ENCODE peak calls at places on chromosomes 2 and 18, in nine cellular contexts. V is K562, L is GM23248, X is PC-9, C is GM23338, Q is fibroblast of lung, H is IMR-90, J is SK-N-SH, Y is OCI-LY7. A is an unnamed sample. For H4K20me1, the result is how much of the 10 kb centered on the place peaks cover.

GRCh38 chr2:43073373-43073772 is 153.0 kb downstream of the ZFP36L2 start:
- DNase-seq in V (peak), L (peak), X (peak), C (no peak), Q (peak), H (peak), J (no peak), Y (no peak), A (peak)

GRCh38 chr2:30226144-30227032 is 4.9 kb upstream of the LBH start:
- DNase-seq in V (no peak), L (peak), X (no peak), C (no peak), Q (peak), H (peak), J (no peak), Y (no peak), A (no peak)

GRCh38 chr18:55783921-55784320 is 195.9 kb upstream of the TCF4 start:
- DNase-seq in V (no peak), L (no peak), X (no peak), C (no peak), Q (no peak), H (no peak), J (no peak), Y (no peak), A (no peak)

GRCh38 chr2:24231461-24231881 is 56.6 kb downstream of the FAM228A start:
- DNase-seq in V (no peak), L (peak), X (no peak), C (no peak), Q (peak), H (peak), J (no peak), Y (no peak), A (no peak)

GRCh38 chr2:29072971-29073725 is 1.2 kb downstream of the PCARE start:
- DNase-seq in V (no peak), L (no peak), X (peak), C (no peak), Q (no peak), H (no peak), J (no peak), Y (no peak), A (no peak)

GRCh38 chr2:75532488-75532887 is 28.3 kb downstream of the EVA1A start:
- DNase-seq in V (no peak), L (no peak), X (no peak), C (no peak), Q (no peak), H (no peak), J (no peak), Y (no peak), A (no peak)

GRCh38 chr18:24103622-24104021 is 35.2 kb upstream of the CABYR start:
- DNase-seq in V (no peak), L (no peak), X (no peak), C (no peak), Q (peak), H (peak), J (peak), Y (no peak), A (no peak)

GRCh38 chr2:45345331-45346305 is 265.4 kb downstream of the SRBD1 start:
- DNase-seq in V (no peak), L (no peak), X (no peak), C (peak), Q (no peak), H (no peak), J (peak), Y (no peak), A (no peak)

GRCh38 chr2:209600257-209601180 is 171.1 kb upstream of the UNC80 start:
- DNase-seq in V (no peak), L (no peak), X (no peak), C (peak), Q (no peak), H (no peak), J (peak), Y (no peak), A (no peak)

GRCh38 chr2:98441706-98442450 is 2.8 kb upstream of the INPP4A start:
- DNase-seq in V (no peak), L (no peak), X (no peak), C (no peak), Q (no peak), H (no peak), J (no peak), Y (no peak), A (no peak)

DNA sequence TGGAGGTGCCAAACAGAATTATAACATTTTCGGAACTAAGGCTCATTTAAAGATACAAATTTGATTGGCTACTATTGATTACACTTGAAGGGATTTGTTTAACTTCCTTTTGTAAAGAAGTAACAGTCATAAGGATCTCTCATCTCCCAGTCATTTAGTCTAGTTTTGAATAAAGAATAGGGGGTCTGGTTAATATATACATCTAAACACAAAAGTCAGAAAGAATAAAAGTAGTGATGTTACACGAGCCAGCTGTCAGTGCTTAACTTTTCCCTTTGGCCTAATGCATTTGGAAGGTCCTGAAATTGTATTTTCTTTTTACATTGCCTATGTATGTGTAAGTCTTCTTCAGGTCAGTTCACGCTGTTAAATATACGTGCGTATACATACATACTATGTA is 8.1 kb downstream of the SEPTIN2 start:
- DNase-seq in V (no peak), L (no peak), X (no peak), C (no peak), Q (no peak), H (no peak), J (no peak), Y (no peak), A (no peak)
- H4K20me1 ChIP-seq in V (under half), L (under half), X (half or more), C (half or more), Q (under half), H (half or more), J (half or more), Y (under half), A (under half)

GRCh38 chr2:65267008-65267407 is 39.4 kb downstream of the ACTR2 start:
- DNase-seq in V (no peak), L (no peak), X (no peak), C (no peak), Q (no peak), H (no peak), J (no peak), Y (no peak), A (no peak)
- H4K20me1 ChIP-seq in V (under half), L (under half), X (under half), C (under half), Q (under half), H (under half), J (under half), Y (under half), A (under half)

DNA sequence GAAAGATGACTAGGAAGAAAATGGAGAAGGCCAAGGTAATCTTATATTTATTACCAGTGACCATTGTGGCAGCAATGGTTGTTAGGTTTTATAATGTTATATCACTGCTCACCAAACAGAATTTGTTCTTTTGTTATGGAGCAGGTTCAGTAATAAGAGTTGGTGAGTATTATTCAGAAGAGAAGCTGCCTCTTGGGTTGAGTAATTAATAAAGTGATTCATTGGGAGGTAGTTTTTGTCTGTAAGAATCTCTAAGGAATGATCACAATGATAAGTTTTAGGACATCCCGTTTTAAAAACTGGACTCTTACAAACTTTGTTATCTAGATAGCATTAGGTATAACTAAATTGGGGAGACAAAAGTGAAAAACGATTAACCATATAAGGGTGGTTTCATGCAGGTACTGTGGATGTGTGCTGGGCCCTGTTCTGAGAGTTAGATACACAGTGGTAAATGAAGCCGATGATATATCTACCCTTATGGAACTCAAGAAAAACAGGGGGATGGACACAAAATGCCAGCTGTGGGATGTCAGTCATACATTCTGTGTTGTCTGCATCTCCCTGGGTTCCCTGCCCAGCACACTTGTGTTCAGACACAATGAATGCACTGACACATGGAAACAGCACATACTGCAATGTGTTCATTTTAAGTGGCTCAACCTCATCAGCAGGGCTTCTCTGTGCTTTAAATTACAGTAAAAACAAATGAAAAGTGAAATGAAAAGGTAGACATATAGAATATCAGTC is 7.5 kb downstream of the MAP4K4 start:
- DNase-seq in V (no peak), L (peak), X (no peak), C (no peak), Q (peak), H (peak), J (no peak), Y (no peak), A (no peak)
- H4K20me1 ChIP-seq in V (under half), L (under half), X (half or more), C (under half), Q (under half), H (half or more), J (half or more), Y (under half), A (under half)

GRCh38 chr18:79682896-79683625 is 3.5 kb downstream of the CTDP1 start:
- DNase-seq in V (no peak), L (no peak), X (no peak), C (no peak), Q (no peak), H (no peak), J (no peak), Y (no peak), A (no peak)

GRCh38 chr18:79680891-79681339 is 1.3 kb downstream of the CTDP1 start:
- DNase-seq in V (no peak), L (no peak), X (no peak), C (no peak), Q (no peak), H (no peak), J (no peak), Y (no peak), A (no peak)

GRCh38 chr18:79681484-79682387 is 2.1 kb downstream of the CTDP1 start:
- DNase-seq in V (no peak), L (peak), X (no peak), C (no peak), Q (no peak), H (no peak), J (no peak), Y (no peak), A (no peak)

GRCh38 chr18:79683626-79684282 is 4.2 kb downstream of the CTDP1 start:
- DNase-seq in V (no peak), L (no peak), X (no peak), C (no peak), Q (no peak), H (no peak), J (no peak), Y (no peak), A (no peak)

DNA sequence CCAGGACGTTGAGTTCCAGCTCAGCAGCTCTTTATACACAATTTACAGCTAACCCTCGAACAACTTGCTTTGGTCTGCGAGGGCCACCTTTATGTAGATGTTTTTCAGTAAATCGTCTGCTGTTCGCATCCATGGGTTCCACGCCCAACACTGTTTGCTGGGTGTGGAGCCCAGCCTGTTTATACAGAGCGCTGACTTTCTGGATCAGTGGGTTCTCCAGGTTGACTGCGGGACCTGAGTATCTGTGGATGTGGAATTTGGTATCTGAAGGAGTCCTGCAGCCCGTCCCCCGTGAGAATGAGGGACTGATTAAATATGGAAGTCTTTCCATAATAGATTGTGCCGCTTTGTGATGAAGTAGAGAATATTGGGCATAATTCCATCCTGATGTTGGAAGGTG is 2.9 kb downstream of the CTDP1 start:
- DNase-seq in V (no peak), L (no peak), X (no peak), C (no peak), Q (no peak), H (no peak), J (no peak), Y (no peak), A (no peak)
- H4K20me1 ChIP-seq in V (under half), L (under half), X (half or more), C (under half), Q (under half), H (half or more), J (half or more), Y (under half), A (under half)

GRCh38 chr2:74025971-74026612 is 41.4 kb downstream of the TET3 start:
- DNase-seq in V (no peak), L (peak), X (no peak), C (peak), Q (no peak), H (peak), J (no peak), Y (no peak), A (no peak)

GRCh38 chr2:74026674-74027294 is 42.1 kb downstream of the TET3 start:
- DNase-seq in V (no peak), L (no peak), X (no peak), C (peak), Q (no peak), H (no peak), J (no peak), Y (no peak), A (no peak)

GRCh38 chr2:74029719-74030397 is 45.1 kb downstream of the TET3 start:
- DNase-seq in V (no peak), L (no peak), X (no peak), C (no peak), Q (no peak), H (no peak), J (no peak), Y (no peak), A (no peak)

GRCh38 chr2:74027496-74027895 is 42.8 kb downstream of the TET3 start:
- DNase-seq in V (no peak), L (no peak), X (no peak), C (no peak), Q (no peak), H (no peak), J (no peak), Y (no peak), A (no peak)

DNA sequence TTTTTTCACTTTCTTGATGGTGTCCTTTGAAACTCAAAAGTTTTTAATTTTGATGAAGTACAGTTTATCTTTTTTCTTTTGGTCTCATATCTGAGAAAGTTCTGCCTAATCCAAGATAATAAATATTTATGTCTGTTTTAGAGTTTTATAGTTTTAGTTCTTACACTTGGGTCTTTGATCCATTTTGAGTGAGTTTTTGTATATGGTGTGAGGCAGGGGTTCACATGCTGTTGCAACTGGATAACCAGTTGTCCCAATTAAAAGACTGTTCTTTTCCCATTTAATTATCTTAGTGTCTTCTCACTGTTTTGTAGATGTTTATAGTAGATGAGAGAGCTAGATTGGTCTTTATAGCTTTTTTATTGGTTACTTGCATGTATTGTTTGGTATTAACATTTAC is 43.6 kb downstream of the TET3 start:
- DNase-seq in V (no peak), L (no peak), X (no peak), C (no peak), Q (no peak), H (no peak), J (no peak), Y (no peak), A (no peak)
- H4K20me1 ChIP-seq in V (under half), L (under half), X (half or more), C (under half), Q (under half), H (under half), J (under half), Y (under half), A (under half)

DNA sequence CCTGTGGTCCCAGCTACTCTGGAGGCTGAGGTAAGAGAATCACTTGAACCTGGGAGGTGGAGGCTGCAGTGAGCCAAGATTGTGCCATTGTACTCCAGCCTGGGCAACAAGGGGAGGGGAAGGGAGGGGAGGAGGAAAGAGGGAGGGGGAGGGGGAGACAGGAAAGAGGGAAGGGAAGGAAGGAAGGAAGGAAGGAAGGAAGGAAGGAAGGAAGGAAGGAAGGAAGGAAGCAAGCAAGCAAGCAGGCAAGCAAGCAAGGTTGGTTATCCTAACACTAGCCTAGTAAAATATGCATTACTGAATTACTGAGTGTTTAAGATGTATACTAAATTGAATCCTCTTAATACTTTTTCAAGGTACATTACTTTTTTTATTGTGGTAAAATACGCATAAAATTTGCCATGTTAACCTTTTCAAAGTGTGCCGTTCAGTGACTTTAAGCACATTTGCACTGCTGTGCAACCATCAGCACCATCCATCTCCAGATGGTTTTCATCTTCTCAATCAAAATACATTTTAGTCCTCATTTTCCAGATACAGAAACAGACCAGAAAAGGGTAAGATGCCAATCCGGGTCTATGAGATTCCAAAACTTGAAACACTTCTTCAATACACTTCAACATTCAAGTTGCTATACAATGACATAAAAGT is 28.9 kb downstream of the NCKAP1 start:
- DNase-seq in V (no peak), L (no peak), X (no peak), C (no peak), Q (no peak), H (no peak), J (peak), Y (no peak), A (no peak)
- H4K20me1 ChIP-seq in V (under half), L (under half), X (half or more), C (under half), Q (under half), H (half or more), J (half or more), Y (under half), A (under half)

DNA sequence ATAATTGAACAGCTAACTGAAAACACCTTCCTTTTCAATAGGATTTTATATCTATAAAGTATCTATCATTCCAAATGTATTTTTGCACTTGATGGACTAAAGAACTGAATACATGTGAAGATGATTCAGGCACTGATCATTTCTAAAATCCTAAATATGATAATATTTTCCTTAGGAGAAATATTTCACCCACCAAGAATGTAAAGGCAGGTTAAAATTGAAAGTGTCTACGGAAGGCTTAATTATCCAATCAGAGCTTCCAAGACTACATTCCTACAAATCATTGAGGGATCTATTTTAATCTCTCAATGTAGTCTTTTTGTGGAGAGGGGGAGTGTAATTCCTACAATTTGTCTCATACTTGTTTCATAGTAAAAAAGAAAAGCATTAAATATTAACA is 3.6 kb downstream of the GALNT3 start:
- DNase-seq in V (no peak), L (no peak), X (no peak), C (no peak), Q (peak), H (peak), J (no peak), Y (no peak), A (no peak)
- H4K20me1 ChIP-seq in V (under half), L (under half), X (under half), C (under half), Q (under half), H (under half), J (under half), Y (under half), A (under half)

A was measured in keratinocyte.